ENCODE peak calls at places on chromosomes 12 and 14, in seven cellular contexts. W is astrocyte; Z is uterus; M is WERI-Rb-1; O is OCI-LY7; L is CD8-positive, alpha-beta T cell; E is IMR-90. F is an unnamed sample.

GRCh38 chr12:109291531-109292341 is 17.3 kb downstream of the FOXN4 start:
- DNase-seq in Z (no peak), E (no peak), L (no peak), M (peak), W (peak), O (no peak), F (no peak)

GRCh38 chr14:58697927-58698641 is 60.3 kb downstream of the DACT1 start:
- DNase-seq in L (no peak), W (no peak), M (no peak), O (no peak), Z (no peak), E (no peak), F (no peak)

GRCh38 chr14:32047791-32048190 is 29.3 kb upstream of the ARHGAP5 start:
- DNase-seq in L (no peak), M (no peak), W (peak), E (no peak), Z (no peak), O (no peak), F (no peak)

GRCh38 chr12:102527256-102527720 is 46.9 kb upstream of the IGF1 start:
- DNase-seq in O (no peak), W (peak), E (peak), Z (no peak), M (no peak), L (no peak), F (no peak)

GRCh38 chr12:92369643-92370042 is 224.0 kb upstream of the BTG1 start:
- DNase-seq in O (no peak), W (peak), Z (no peak), M (no peak), E (no peak), L (no peak), F (no peak)

GRCh38 chr14:73725116-73726024 is 11.2 kb upstream of the PNMA1 start:
- DNase-seq in Z (no peak), M (no peak), O (no peak), E (peak), L (no peak), W (peak), F (no peak)

GRCh38 chr12:109581856-109582255 is 8.3 kb downstream of the MVK start:
- DNase-seq in L (no peak), O (no peak), Z (no peak), M (no peak), E (peak), W (peak), F (no peak)

GRCh38 chr12:13982010-13982409 is 608 bp upstream of the GRIN2B start:
- DNase-seq in W (no peak), L (no peak), E (no peak), O (no peak), M (peak), Z (no peak), F (no peak)

GRCh38 chr12:122527478-122527944 is 462 bp downstream of the KNTC1 start:
- DNase-seq in O (peak), E (peak), W (no peak), Z (no peak), M (peak), L (no peak), F (no peak)

GRCh38 chr14:101727611-101728010 is 33.9 kb upstream of the PPP2R5C start:
- DNase-seq in Z (no peak), O (no peak), M (no peak), W (no peak), E (no peak), L (no peak), F (no peak)

GRCh38 chr14:30621354-30621953 is 665 bp upstream of the SCFD1 start:
- DNase-seq in O (peak), L (no peak), E (peak), Z (no peak), M (no peak), W (no peak), F (no peak)

GRCh38 chr12:42234970-42235369 is 3.1 kb downstream of the YAF2 start:
- DNase-seq in M (no peak), Z (peak), E (peak), W (no peak), O (no peak), L (no peak), F (no peak)

GRCh38 chr12:80763874-80764273 is 47.2 kb downstream of the MYF5 start:
- DNase-seq in E (peak), Z (no peak), L (no peak), W (peak), O (peak), M (peak), F (no peak)

GRCh38 chr12:125568306-125568705 is 503.1 kb downstream of the AACS start:
- DNase-seq in O (no peak), L (no peak), Z (no peak), M (no peak), E (no peak), W (no peak), F (no peak)

GRCh38 chr12:51364026-51364425 is 17.5 kb upstream of the CELA1 start:
- DNase-seq in E (no peak), O (no peak), L (no peak), M (no peak), Z (no peak), W (no peak), F (no peak)

GRCh38 chr12:62861586-62861985 is 73.4 kb downstream of the PPM1H start:
- DNase-seq in W (no peak), O (no peak), E (no peak), M (peak), L (no peak), Z (no peak), F (no peak)

GRCh38 chr14:92561906-92562489 is 48.4 kb downstream of the RIN3 start:
- DNase-seq in Z (no peak), L (no peak), O (no peak), M (no peak), E (no peak), W (no peak), F (no peak)

GRCh38 chr12:571795-572531 is 91.3 kb downstream of the NINJ2 start:
- DNase-seq in L (no peak), M (no peak), E (no peak), Z (no peak), O (no peak), W (no peak), F (no peak)

GRCh38 chr12:113232787-113233585 is 11.7 kb downstream of the TPCN1 start:
- DNase-seq in L (peak), O (peak), Z (no peak), E (no peak), M (no peak), W (peak), F (no peak)

DNA sequence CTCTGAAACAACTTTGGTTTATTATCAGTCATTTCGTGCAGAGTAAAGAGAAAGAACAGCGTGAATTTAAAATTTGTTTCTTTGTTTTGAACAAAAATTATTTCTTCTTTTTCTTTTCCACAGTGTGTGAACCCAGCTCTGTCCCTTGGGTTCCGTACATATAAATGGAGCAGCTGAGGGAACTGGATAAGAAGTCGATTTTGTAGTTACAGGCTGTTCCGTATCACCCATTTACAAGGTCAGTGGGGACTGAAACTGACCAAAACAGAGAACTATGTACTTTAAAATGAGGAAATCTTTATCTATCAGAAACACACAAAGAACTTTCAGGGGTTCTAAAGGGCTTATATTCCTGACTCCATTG is 8.6 kb upstream of the TUBA1C start:
- DNase-seq in W (no peak), O (no peak), E (no peak), L (no peak), Z (no peak), M (no peak), F (no peak)
- H3K27ac ChIP-seq in W (no peak), O (no peak), E (no peak), L (no peak), Z (no peak), M (no peak), F (no peak)

GRCh38 chr14:81990312-81990761 is 456.7 kb upstream of the SEL1L start:
- DNase-seq in E (peak), Z (peak), O (peak), W (peak), L (no peak), M (peak), F (no peak)

GRCh38 chr14:81986005-81986404 is 452.4 kb upstream of the SEL1L start:
- DNase-seq in M (no peak), E (no peak), Z (no peak), W (no peak), L (no peak), O (no peak), F (no peak)

DNA sequence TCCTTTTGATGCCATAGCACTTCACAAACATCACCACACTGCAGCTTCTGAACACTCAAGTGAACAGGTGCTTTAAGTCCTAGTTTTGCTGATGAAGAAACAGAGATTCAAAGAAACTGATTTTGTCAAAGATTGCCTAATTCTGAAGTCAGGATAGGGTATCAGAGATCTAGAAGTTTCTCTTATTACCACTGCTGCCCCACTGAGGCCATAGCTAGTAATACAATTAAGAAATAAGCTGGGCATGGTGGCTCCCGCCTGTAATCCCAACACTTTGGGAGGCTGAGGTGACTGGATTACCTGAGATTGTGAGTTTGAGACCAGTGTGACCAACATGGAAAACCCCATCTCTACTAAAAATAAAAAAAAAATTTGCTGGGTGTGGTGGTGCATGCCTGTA is 458.3 kb upstream of the SEL1L start:
- DNase-seq in Z (no peak), W (no peak), E (no peak), M (no peak), L (no peak), O (peak), F (no peak)
- TF ChIP-seq CTCF in Z (no peak), W (no peak), E (no peak), M (peak), L (no peak), O (peak), F (no peak)

GRCh38 chr12:69433653-69434052 is 36.5 kb upstream of the FRS2 start:
- DNase-seq in O (no peak), L (no peak), Z (no peak), W (no peak), M (no peak), E (no peak), F (no peak)
- H3K4me3 ChIP-seq in O (no peak), L (no peak), Z (no peak), W (no peak), M (no peak), E (no peak), F (no peak)

GRCh38 chr12:57176846-57177245 is 29.4 kb upstream of the LRP1-AS start:
- DNase-seq in W (no peak), O (no peak), Z (no peak), M (no peak), L (no peak), E (no peak), F (no peak)

GRCh38 chr12:57175428-57176138 is 28.2 kb upstream of the LRP1-AS start:
- DNase-seq in W (peak), M (peak), L (peak), E (peak), O (peak), Z (peak), F (peak)

GRCh38 chr12:57176139-57176477 is 28.7 kb upstream of the LRP1-AS start:
- DNase-seq in Z (no peak), O (no peak), W (no peak), M (no peak), L (no peak), E (no peak), F (no peak)

GRCh38 chr12:57178213-57178612 is 30.8 kb upstream of the LRP1-AS start:
- DNase-seq in L (no peak), Z (no peak), W (no peak), O (peak), E (no peak), M (no peak), F (no peak)

DNA sequence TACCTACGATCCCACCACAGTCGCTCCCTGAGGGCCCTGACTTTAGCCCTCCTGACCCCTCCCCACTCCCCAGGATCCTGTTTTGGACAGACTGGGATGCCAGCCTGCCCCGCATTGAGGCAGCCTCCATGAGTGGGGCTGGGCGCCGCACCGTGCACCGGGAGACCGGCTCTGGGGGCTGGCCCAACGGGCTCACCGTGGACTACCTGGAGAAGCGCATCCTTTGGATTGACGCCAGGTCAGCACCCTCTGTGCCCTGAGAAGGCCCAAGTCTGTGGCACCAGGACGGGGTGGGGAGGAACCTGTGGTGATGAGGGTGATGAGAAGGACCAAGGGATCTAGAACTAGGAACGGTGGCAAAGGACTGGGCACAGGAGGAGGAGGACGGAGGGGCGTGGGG is 29.9 kb upstream of the LRP1-AS start:
- DNase-seq in M (no peak), E (no peak), O (no peak), L (no peak), W (no peak), Z (no peak), F (no peak)
- H3K27ac ChIP-seq in M (no peak), E (no peak), O (no peak), L (no peak), W (no peak), Z (no peak), F (no peak)

F was measured in coronary artery.